ENCODE peak calls at places on chromosomes 5 and 9, in four cellular contexts. W is IMR-90, S is A549, L is GM12878. T is an unnamed sample.

GRCh38 chr9:101092922-101093321 is 64.4 kb downstream of the PLPPR1 start:
- DNase-seq in S (no peak), W (no peak), L (no peak), T (no peak)

GRCh38 chr5:170159101-170159698 is 53.5 kb downstream of the FOXI1 start:
- DNase-seq in W (peak), L (no peak), S (peak), T (no peak)

GRCh38 chr9:37215456-37216229 is 95.3 kb downstream of the ZCCHC7 start:
- DNase-seq in L (no peak), W (peak), S (no peak), T (no peak)

GRCh38 chr9:24035816-24036215 is 209.8 kb upstream of the ELAVL2 start:
- DNase-seq in S (no peak), L (no peak), W (no peak), T (no peak)

GRCh38 chr9:119453490-119453911 is 84.3 kb upstream of the BRINP1 start:
- DNase-seq in L (no peak), W (no peak), S (no peak), T (no peak)

GRCh38 chr5:166716856-166717492 is 1574.5 kb upstream of the WWC1 start:
- DNase-seq in L (no peak), S (no peak), W (no peak), T (no peak)

GRCh38 chr5:138351056-138351455 is 1.4 kb upstream of the KDM3B start:
- DNase-seq in S (no peak), W (peak), L (no peak), T (no peak)

GRCh38 chr5:179421156-179421895 is 76.1 kb upstream of the ADAMTS2 start:
- DNase-seq in S (no peak), W (no peak), L (no peak), T (no peak)

GRCh38 chr9:18825775-18826174 is 207.2 kb downstream of the SAXO1 start:
- DNase-seq in L (no peak), W (peak), S (no peak), T (no peak)

GRCh38 chr5:151811593-151812321 is 40.0 kb downstream of the G3BP1 start:
- DNase-seq in W (peak), L (no peak), S (no peak), T (no peak)

GRCh38 chr5:110335361-110336046 is 391.0 kb downstream of the TMEM232 start:
- DNase-seq in W (peak), S (no peak), L (no peak), T (no peak)

GRCh38 chr9:98598861-98599260 is 109.9 kb downstream of the GABBR2 start:
- DNase-seq in W (no peak), L (no peak), S (no peak), T (no peak)

DNA sequence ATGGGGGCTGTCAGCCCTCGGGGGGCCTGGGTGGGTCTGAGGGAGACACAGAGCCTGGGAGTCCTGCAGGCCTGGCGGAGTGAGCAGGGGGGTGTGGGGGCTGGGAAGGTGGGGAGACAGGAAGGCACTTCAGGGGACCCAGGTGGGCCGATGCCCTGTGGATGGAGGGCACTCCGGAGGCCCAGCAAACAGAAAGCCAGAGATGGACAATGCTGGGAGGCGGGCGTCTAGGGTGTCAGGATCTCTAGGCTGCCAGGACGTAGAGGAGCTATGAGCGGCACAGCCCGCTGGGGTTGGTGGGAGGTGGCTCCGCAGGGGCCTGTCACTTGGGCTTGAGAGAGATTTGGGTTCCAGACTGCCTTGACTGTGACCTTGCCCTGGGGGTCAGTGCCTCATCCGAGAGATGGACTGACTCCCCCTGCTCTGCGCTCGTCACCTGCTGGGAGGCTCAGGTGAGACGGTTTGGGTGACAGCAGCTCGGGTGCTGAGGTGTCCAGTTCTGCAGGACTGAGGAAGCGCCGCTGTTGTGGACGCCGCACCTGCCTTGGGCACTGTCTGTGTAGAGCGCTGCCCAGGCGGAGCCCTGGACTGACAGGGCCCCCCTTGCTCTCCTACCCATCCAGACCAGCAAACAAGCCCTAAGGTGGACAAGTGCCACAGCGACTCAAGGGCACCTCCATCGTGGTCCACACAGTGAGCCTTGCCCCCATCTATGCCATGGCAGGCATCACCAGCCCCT is 87.4 kb upstream of the COL5A1 start:
- DNase-seq in S (no peak), W (no peak), L (no peak), T (no peak)
- TF ChIP-seq BHLHE40 in S (no peak), W (no peak), L (no peak), T (no peak)

DNA sequence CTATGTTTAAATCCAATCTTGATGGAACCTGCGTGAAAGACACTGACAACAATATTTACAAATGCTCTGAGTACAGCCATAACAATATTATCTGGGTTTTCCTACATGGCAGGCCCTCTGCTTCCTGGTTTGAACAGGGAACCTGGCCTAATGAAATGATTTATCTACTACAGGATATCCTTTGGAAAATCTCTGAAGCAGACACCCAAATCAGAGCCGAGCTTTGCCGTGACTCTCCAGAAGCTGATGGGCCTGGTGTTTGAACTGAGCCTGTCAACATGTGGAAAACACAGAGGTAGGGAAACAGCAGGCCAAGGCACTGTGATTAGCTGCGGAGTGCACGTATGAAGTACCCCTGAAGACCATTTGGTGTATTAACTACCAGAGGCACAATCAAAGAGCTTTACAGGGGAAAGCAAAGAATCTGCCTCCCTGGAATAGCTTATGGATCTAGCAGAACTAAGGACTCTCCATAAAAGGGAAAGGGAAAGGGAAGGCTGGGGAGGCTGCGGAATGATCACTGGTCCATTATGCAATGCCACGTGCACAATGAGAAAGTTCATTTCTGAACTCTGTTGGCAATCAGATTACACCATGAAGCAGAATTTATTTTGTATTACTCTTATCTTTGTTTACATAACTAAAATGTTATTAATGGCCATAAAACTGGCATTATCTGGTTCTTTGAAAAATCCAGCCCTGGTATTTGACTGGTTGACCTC is 321.9 kb downstream of the EBF1 start:
- DNase-seq in L (no peak), S (no peak), W (no peak), T (no peak)
- TF ChIP-seq SMC3 in L (no peak), S (no peak), W (no peak), T (no peak)

GRCh38 chr9:137453643-137454081 is 5.5 kb downstream of the NSMF start:
- DNase-seq in W (peak), S (peak), L (no peak), T (peak)

GRCh38 chr9:137456061-137456863 is 2.9 kb downstream of the NSMF start:
- DNase-seq in W (peak), L (no peak), S (no peak), T (no peak)

GRCh38 chr9:137455361-137455991 is 3.7 kb downstream of the NSMF start:
- DNase-seq in W (no peak), S (no peak), L (no peak), T (no peak)

GRCh38 chr9:137454145-137454505 is 5.0 kb downstream of the NSMF start:
- DNase-seq in L (no peak), W (no peak), S (no peak), T (no peak)

GRCh38 chr9:137454506-137455360 is 4.4 kb downstream of the NSMF start:
- DNase-seq in S (no peak), L (no peak), W (no peak), T (peak)
- TF ChIP-seq BHLHE40 in S (no peak), L (no peak), W (no peak), T (peak)

GRCh38 chr9:34575775-34576592 is 13.5 kb downstream of the CNTFR start:
- DNase-seq in W (no peak), L (no peak), S (no peak), T (no peak)
- TF ChIP-seq SMC3 in W (no peak), L (no peak), S (no peak), T (no peak)

DNA sequence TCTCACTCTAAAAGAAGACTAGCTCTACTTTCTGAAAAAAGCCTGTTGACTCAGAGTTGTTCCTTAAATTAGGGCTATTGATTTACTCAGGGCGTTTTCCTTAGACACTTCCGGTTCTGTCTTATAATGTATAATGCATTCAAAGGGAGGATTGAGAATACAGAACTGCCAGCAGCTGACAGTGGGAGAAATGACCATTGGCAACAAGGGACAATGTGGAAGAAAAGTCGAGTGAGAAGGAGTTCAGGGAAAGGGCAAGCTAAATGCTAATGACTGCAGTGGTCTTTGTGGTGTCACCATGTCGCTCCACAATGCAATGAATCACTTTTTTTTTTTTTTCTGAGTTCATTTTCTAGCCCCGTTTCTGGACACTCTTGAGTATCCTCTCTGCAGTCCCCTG is 65.7 kb upstream of the ANKH start:
- DNase-seq in L (no peak), S (no peak), W (no peak), T (no peak)
- TF ChIP-seq BHLHE40 in L (no peak), S (no peak), W (no peak), T (no peak)

DNA sequence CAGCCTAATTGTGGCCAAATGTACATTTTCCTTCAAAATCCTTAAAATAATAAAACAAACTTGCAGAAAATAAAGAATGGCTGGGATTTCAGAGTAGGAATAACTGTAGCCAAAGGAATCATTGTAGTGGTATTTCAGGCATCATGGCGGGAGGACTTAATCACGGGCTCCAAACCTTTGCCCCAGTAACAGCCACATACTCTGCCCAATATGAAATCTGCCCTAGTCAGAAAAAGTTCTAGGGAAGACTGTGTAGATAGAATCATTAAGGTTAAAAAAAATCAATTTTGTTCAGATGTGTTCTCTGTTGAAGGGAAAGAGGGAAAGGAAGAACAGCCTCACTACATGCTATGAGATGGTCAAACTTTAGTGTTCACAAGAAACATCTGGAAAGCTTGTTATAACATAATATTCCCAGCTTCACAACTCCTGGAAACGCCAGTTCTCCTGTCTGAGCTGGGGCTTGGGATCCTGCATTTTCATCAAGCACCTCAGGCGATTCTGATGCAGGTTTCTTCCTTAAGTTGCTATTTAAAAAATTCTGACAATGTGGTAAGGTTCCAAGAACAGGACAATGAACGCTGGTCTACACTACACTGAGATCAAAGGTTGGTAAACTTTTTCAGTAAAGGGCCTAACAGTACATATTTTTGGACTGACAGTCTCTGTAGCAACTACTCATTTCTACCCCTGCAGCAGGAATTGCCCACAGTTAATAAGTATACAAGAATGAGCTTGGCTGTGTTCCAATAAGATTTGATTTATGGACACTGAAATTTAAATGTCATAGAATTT is 87.9 kb downstream of the CEMIP2 start:
- DNase-seq in W (peak), L (no peak), S (peak), T (peak)
- TF ChIP-seq SMC3 in W (no peak), L (no peak), S (no peak), T (no peak)

GRCh38 chr5:58437661-58438060 is 22.2 kb downstream of the PLK2 start:
- DNase-seq in W (no peak), L (no peak), S (no peak), T (no peak)
- TF ChIP-seq BHLHE40 in W (no peak), L (no peak), S (no peak), T (no peak)

T was measured in HepG2.